ENCODE peak calls at places on chromosomes 13 and 19, in six cellular contexts. Z is brain microvascular endothelial cell, T is heart left ventricle, I is tibial artery, H is ascending aorta, X is HCT116. J is an unnamed sample. For H3K36me3, the result is how much of the 10 kb centered on the place peaks cover.

GRCh38 chr13:70941454-70941853 is 833.2 kb upstream of the KLHL1 start:
- DNase-seq in T (no peak), I (no peak), X (no peak), Z (no peak), H (no peak), J (no peak)

GRCh38 chr13:30415430-30416030 is 6.8 kb upstream of the UBE2L5 start:
- DNase-seq in X (no peak), I (no peak), Z (no peak), H (no peak), T (no peak), J (no peak)

GRCh38 chr13:29888306-29888705 is 37.9 kb upstream of the UBL3 start:
- DNase-seq in Z (no peak), T (no peak), I (no peak), H (no peak), X (no peak), J (no peak)

GRCh38 chr19:45711851-45712698 is 18.6 kb downstream of the FBXO46 start:
- DNase-seq in Z (no peak), X (no peak), T (no peak), H (no peak), I (no peak), J (peak)

GRCh38 chr13:42009057-42009456 is 39.4 kb upstream of the DGKH start:
- DNase-seq in Z (no peak), H (no peak), I (no peak), T (no peak), X (no peak), J (no peak)

GRCh38 chr19:29687897-29688728 is 22.9 kb downstream of the PLEKHF1 start:
- DNase-seq in X (no peak), Z (peak), H (no peak), I (no peak), T (no peak), J (no peak)

GRCh38 chr13:23771966-23772365 is 117.2 kb downstream of the MIPEP start:
- DNase-seq in Z (no peak), T (no peak), X (no peak), I (no peak), H (no peak), J (no peak)

GRCh38 chr13:50576156-50576555 is 267.3 kb downstream of the DLEU7 start:
- DNase-seq in I (no peak), H (no peak), T (no peak), X (no peak), Z (no peak), J (no peak)

GRCh38 chr13:63337921-63338320 is 1922.3 kb upstream of the PCDH20 start:
- DNase-seq in I (no peak), H (no peak), Z (no peak), T (no peak), X (no peak), J (no peak)

GRCh38 chr13:48838193-48839000 is 137.3 kb upstream of the FNDC3A start:
- DNase-seq in X (no peak), I (no peak), H (no peak), Z (no peak), T (no peak), J (no peak)

GRCh38 chr13:20161275-20161950 is 561 bp upstream of the GJA3 start:
- DNase-seq in T (no peak), I (no peak), X (no peak), Z (no peak), H (no peak), J (no peak)

GRCh38 chr13:20174656-20175405 is 14.0 kb upstream of the GJA3 start:
- DNase-seq in X (peak), I (peak), Z (peak), H (peak), T (peak), J (peak)

GRCh38 chr13:92103673-92104296 is 705.4 kb downstream of the GPC5 start:
- DNase-seq in T (no peak), H (no peak), X (no peak), I (no peak), Z (peak), J (no peak)

GRCh38 chr19:32720216-32720935 is 809 bp downstream of the TDRD12 start:
- DNase-seq in I (no peak), T (no peak), Z (no peak), X (no peak), H (no peak), J (no peak)
- TF ChIP-seq CTCF in I (no peak), T (no peak), Z (no peak), X (no peak), H (no peak), J (no peak)

GRCh38 chr13:45975337-45975736 is 77.2 kb downstream of the ZC3H13 start:
- DNase-seq in H (no peak), Z (no peak), X (no peak), T (no peak), I (no peak), J (no peak)
- H3K36me3 ChIP-seq in H (under half), Z (under half), X (under half), T (half or more), I (under half), J (under half)

DNA sequence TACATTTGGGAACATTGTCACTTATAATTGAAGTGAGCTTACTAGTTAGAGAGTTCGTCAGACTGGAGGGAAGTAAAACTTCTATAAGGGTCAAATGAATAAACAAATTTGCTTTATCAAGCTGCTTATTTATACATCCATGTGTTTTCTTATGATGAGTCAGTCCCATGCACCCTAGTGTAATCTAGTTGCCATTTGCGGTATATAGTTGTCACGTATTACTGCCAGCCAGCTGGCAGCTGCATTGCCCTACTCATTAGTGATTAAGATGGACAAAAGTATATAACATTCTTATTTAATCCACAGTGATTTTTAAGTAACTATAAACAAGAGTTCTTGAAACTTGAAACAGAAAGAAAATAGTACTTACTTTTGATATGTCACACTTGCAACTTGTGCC is 182.4 kb downstream of the GPC6 start:
- DNase-seq in H (no peak), X (no peak), Z (no peak), T (no peak), I (no peak), J (no peak)
- TF ChIP-seq CTCF in H (no peak), X (no peak), Z (no peak), T (no peak), I (no peak), J (no peak)

GRCh38 chr19:54109651-54110050 is 5.8 kb downstream of the TFPT start:
- DNase-seq in T (no peak), Z (no peak), I (no peak), X (no peak), H (no peak), J (no peak)
- H3K36me3 ChIP-seq in T (half or more), Z (half or more), I (under half), X (under half), H (half or more), J (under half)

GRCh38 chr19:40775632-40776022 is 306 bp downstream of the MIA start:
- DNase-seq in X (no peak), Z (no peak), I (no peak), H (no peak), T (no peak), J (no peak)
- TF ChIP-seq CTCF in X (no peak), Z (no peak), I (no peak), H (no peak), T (no peak), J (no peak)

GRCh38 chr13:110677731-110678545 is 28.0 kb downstream of the CARS2 start:
- DNase-seq in X (no peak), H (no peak), T (no peak), Z (peak), I (no peak), J (no peak)

GRCh38 chr13:110681868-110682550 is 23.9 kb downstream of the CARS2 start:
- DNase-seq in I (no peak), H (no peak), X (no peak), Z (no peak), T (no peak), J (no peak)

GRCh38 chr13:110682746-110683145 is 23.2 kb downstream of the CARS2 start:
- DNase-seq in H (no peak), I (no peak), X (no peak), Z (no peak), T (no peak), J (no peak)

GRCh38 chr13:110683203-110683883 is 22.6 kb downstream of the CARS2 start:
- DNase-seq in T (no peak), X (peak), Z (no peak), H (no peak), I (no peak), J (no peak)

DNA sequence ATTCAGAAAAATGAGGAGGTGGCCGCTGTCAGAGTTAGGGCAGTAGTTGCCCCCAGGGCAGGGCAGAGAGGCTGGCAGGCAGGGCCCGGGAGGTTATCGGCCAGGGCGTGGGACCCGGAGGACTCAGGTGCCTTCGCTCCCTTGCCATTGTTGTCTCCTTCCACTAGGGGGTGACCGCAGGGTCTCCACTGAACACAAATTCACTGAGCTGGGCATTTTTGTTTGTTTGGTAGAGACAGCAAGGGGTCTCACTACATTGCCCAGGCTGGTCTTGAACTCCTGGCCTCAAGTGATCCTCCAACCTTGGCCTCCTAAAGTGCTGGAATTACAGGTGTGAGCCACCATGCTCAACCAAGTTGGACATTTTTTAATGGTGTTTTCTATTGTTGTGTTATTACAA is 25.1 kb downstream of the CARS2 start:
- DNase-seq in Z (no peak), T (no peak), I (no peak), X (peak), H (no peak), J (no peak)
- H3K36me3 ChIP-seq in Z (under half), T (half or more), I (under half), X (under half), H (half or more), J (under half)

DNA sequence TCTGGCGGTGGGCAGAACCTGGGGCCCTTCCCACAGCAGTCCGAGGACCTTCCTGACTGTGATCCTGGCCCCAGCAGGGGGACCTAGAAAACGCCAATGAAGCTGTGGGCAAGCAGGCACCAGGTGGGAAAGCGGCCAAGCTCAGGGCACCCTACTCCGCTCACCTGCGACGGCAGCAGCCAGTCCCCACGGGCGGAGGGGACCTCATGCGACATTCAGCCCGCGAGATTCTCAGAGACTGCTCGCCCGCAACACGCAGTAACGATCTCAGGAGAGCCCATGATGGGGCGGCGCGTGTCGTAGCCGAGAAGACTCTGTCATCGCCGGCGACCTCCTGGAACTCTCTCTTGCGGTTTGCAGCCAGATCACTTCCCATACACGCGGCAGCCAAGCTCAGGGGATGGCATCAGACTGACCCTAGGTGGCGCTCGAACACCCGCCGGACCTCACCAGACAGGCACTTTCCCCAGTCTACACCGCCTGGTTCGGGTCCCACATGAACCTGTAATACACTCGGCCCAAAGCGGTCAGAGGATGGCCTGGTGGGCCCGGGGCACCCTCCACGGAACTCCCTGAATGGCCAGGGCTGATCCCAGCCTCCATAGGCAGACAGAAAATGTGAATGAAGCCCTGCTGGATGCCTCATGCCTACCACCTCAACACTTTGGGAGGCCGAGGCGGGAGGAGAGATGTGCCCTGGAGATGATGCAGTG is 26.5 kb downstream of the MAN2B1 start:
- DNase-seq in Z (peak), T (peak), X (peak), H (peak), I (peak), J (peak)
- TF ChIP-seq CTCF in Z (peak), T (peak), X (no peak), H (peak), I (peak), J (peak)

GRCh38 chr19:990119-990571 is 6.0 kb downstream of the WDR18 start:
- DNase-seq in X (no peak), Z (no peak), T (no peak), H (no peak), I (no peak), J (no peak)

GRCh38 chr19:990746-991145 is 6.6 kb downstream of the WDR18 start:
- DNase-seq in H (no peak), X (no peak), T (no peak), I (no peak), Z (no peak), J (peak)

GRCh38 chr19:989381-990081 is 5.4 kb downstream of the WDR18 start:
- DNase-seq in Z (no peak), H (no peak), X (no peak), T (no peak), I (no peak), J (no peak)

GRCh38 chr19:988081-988480 is 3.9 kb downstream of the WDR18 start:
- DNase-seq in Z (no peak), H (no peak), I (no peak), T (no peak), X (no peak), J (no peak)

DNA sequence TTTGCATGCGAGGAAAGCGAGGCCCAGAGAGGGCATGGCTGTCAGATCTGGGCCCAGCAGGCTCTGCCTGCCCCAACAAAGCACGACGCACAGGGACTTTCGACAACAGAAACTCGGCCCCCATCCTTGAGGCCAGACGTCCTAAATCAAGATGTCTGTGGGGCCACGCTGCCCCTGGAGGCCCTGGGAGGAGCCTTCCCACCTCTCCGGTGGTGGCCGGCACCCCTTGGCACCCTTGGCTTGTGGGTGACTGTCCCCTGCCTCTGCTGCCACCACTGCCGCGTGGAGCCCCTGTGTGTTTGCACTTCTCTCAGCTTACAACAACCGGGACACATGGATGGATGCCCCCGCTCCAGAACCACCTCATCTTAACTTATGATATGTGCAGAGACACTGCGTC is 4.4 kb downstream of the WDR18 start:
- DNase-seq in Z (no peak), X (no peak), I (no peak), T (no peak), H (no peak), J (peak)
- H3K36me3 ChIP-seq in Z (under half), X (under half), I (under half), T (under half), H (half or more), J (under half)

DNA sequence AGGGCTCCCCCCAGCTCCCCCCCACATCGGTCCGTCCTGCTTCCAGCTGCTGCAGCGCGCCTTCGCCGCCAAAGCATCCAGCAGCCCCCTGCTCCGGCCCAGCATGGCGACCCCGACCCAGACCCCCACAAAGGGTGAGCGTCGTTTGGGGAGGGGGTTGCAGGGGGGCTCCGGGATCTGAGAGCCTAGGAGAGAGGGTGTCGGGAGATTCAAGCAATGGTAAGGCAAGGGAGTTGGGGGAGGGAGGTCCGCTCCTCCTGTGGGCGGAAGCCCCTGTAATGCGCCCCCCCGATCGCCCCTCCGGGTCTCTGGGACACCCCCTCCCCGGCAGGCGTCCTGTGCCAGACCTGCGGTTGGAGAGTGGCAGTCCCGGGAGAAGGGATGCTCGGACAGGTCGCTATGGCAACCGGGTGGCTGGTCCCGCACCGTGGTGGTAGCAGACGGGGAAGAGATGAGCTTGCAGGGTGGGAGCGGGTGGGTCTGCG is at the start of gene FXYD7:
- DNase-seq in Z (no peak), H (no peak), I (no peak), X (no peak), T (no peak), J (peak)
- TF ChIP-seq CTCF in Z (no peak), H (no peak), I (no peak), X (no peak), T (no peak), J (no peak)